ENCODE peak calls at places on chromosome 1, in nine cellular contexts. One of them, this sample, is unnamed.

GRCh38 chr1:167795810-167796740 is 74.3 kb downstream of the MPZL1 start:
- DNase-seq in mesothelial cell of epicardium: no peak
- DNase-seq in DMS153: peak
- DNase-seq in GM10248: no peak
- DNase-seq in NCI-H1417: peak
- DNase-seq in NCI-H446: no peak
- DNase-seq in right cardiac atrium: peak
- DNase-seq in uterus: no peak
- DNase-seq in AG08396: no peak
- DNase-seq in this sample: no peak

GRCh38 chr1:241972703-241973375 is 15.3 kb downstream of the BECN2 start:
- DNase-seq in right cardiac atrium: no peak
- DNase-seq in NCI-H1417: peak
- DNase-seq in NCI-H446: peak
- DNase-seq in AG08396: no peak
- DNase-seq in DMS153: no peak
- DNase-seq in mesothelial cell of epicardium: peak
- DNase-seq in GM10248: no peak
- DNase-seq in uterus: no peak
- DNase-seq in this sample: no peak

GRCh38 chr1:74835046-74835445 is 102.1 kb downstream of the TYW3 start:
- DNase-seq in uterus: no peak
- DNase-seq in right cardiac atrium: no peak
- DNase-seq in NCI-H1417: no peak
- DNase-seq in GM10248: no peak
- DNase-seq in DMS153: no peak
- DNase-seq in mesothelial cell of epicardium: no peak
- DNase-seq in AG08396: peak
- DNase-seq in NCI-H446: peak
- DNase-seq in this sample: no peak

GRCh38 chr1:116168277-116169032 is 57.3 kb downstream of the MAB21L3 start:
- DNase-seq in DMS153: peak
- DNase-seq in right cardiac atrium: peak
- DNase-seq in uterus: peak
- DNase-seq in NCI-H1417: peak
- DNase-seq in GM10248: peak
- DNase-seq in NCI-H446: no peak
- DNase-seq in AG08396: peak
- DNase-seq in mesothelial cell of epicardium: peak
- DNase-seq in this sample: peak

GRCh38 chr1:11068556-11069232 is 8.9 kb upstream of the SRM start:
- DNase-seq in NCI-H446: no peak
- DNase-seq in mesothelial cell of epicardium: no peak
- DNase-seq in right cardiac atrium: no peak
- DNase-seq in uterus: no peak
- DNase-seq in AG08396: no peak
- DNase-seq in DMS153: no peak
- DNase-seq in GM10248: no peak
- DNase-seq in NCI-H1417: no peak
- DNase-seq in this sample: no peak

GRCh38 chr1:157499516-157499915 is 52.8 kb downstream of the FCRL5 start:
- DNase-seq in right cardiac atrium: no peak
- DNase-seq in mesothelial cell of epicardium: no peak
- DNase-seq in NCI-H446: no peak
- DNase-seq in GM10248: no peak
- DNase-seq in DMS153: no peak
- DNase-seq in uterus: no peak
- DNase-seq in AG08396: no peak
- DNase-seq in NCI-H1417: no peak
- DNase-seq in this sample: no peak

GRCh38 chr1:221712198-221712684 is 29.6 kb downstream of the DUSP10 start:
- DNase-seq in NCI-H446: no peak
- DNase-seq in DMS153: no peak
- DNase-seq in AG08396: peak
- DNase-seq in GM10248: peak
- DNase-seq in uterus: no peak
- DNase-seq in NCI-H1417: no peak
- DNase-seq in mesothelial cell of epicardium: no peak
- DNase-seq in right cardiac atrium: no peak
- DNase-seq in this sample: no peak

GRCh38 chr1:15803380-15803779 is 4.1 kb downstream of the UQCRHL start:
- DNase-seq in DMS153: peak
- DNase-seq in AG08396: no peak
- DNase-seq in NCI-H1417: peak
- DNase-seq in right cardiac atrium: peak
- DNase-seq in mesothelial cell of epicardium: no peak
- DNase-seq in NCI-H446: peak
- DNase-seq in GM10248: no peak
- DNase-seq in uterus: no peak
- DNase-seq in this sample: no peak